ENCODE peak calls at places on chromosome 13, in six cellular contexts. A is GM23338, V is SK-N-SH, W is sigmoid colon, G is transverse colon, O is endothelial cell of umbilical vein. R is an unnamed sample.

GRCh38 chr13:41291246-41291645 is 19.8 kb upstream of the NAA16 start:
- DNase-seq in A (no peak), V (no peak), W (no peak), G (no peak), O (no peak), R (no peak)

GRCh38 chr13:50452761-50453160 is 390.7 kb downstream of the DLEU7 start:
- DNase-seq in A (no peak), V (no peak), W (no peak), G (no peak), O (no peak), R (no peak)

GRCh38 chr13:110630566-110631119 is 15.3 kb downstream of the NAXD start:
- DNase-seq in A (no peak), V (no peak), W (no peak), G (no peak), O (no peak), R (no peak)

GRCh38 chr13:84951128-84951527 is 848.1 kb downstream of the SLITRK6 start:
- DNase-seq in A (no peak), V (no peak), W (no peak), G (no peak), O (no peak), R (no peak)

GRCh38 chr13:83780201-83780600 is 102.1 kb downstream of the SLITRK1 start:
- DNase-seq in A (peak), V (peak), W (no peak), G (no peak), O (no peak), R (no peak)

GRCh38 chr13:84607614-84608013 is 725.3 kb upstream of the SLITRK1 start:
- DNase-seq in A (no peak), V (no peak), W (no peak), G (no peak), O (no peak), R (no peak)

GRCh38 chr13:93233997-93234416 is 7.4 kb downstream of the GPC6 start:
- DNase-seq in A (peak), V (no peak), W (no peak), G (no peak), O (no peak), R (no peak)

GRCh38 chr13:31172535-31172934 is 10.8 kb upstream of the HSPH1 start:
- DNase-seq in A (no peak), V (no peak), W (no peak), G (no peak), O (peak), R (no peak)

GRCh38 chr13:49812806-49813205 is 20.3 kb upstream of the KPNA3 start:
- DNase-seq in A (no peak), V (no peak), W (no peak), G (no peak), O (no peak), R (no peak)

GRCh38 chr13:40170982-40171381 is 495.5 kb downstream of the FOXO1 start:
- DNase-seq in A (no peak), V (no peak), W (no peak), G (no peak), O (no peak), R (no peak)

GRCh38 chr13:112055032-112055416 is 11.9 kb upstream of the SOX1 start:
- DNase-seq in A (no peak), V (no peak), W (no peak), G (no peak), O (no peak), R (peak)

GRCh38 chr13:67557642-67558241 is 327.6 kb upstream of the PCDH9 start:
- DNase-seq in A (no peak), V (no peak), W (no peak), G (no peak), O (no peak), R (no peak)

GRCh38 chr13:61954092-61954491 is 538.4 kb upstream of the PCDH20 start:
- DNase-seq in A (peak), V (peak), W (no peak), G (no peak), O (peak), R (no peak)

GRCh38 chr13:40984670-40985366 is 34.3 kb downstream of the ELF1 start:
- DNase-seq in A (no peak), V (no peak), W (no peak), G (no peak), O (peak), R (no peak)

GRCh38 chr13:76889254-76889653 is 3.0 kb upstream of the KCTD12 start:
- DNase-seq in A (no peak), V (no peak), W (no peak), G (no peak), O (no peak), R (no peak)

GRCh38 chr13:102710261-102710679 is 15.4 kb upstream of the METTL21C start:
- DNase-seq in A (no peak), V (no peak), W (no peak), G (no peak), O (no peak), R (no peak)

GRCh38 chr13:60112771-60113170 is 51.0 kb downstream of the DIAPH3 start:
- DNase-seq in A (no peak), V (no peak), W (no peak), G (no peak), O (no peak), R (no peak)

GRCh38 chr13:24725379-24725778 is 38.6 kb upstream of the RNF17 start:
- DNase-seq in A (no peak), V (no peak), W (no peak), G (no peak), O (no peak), R (no peak)

GRCh38 chr13:111422352-111422751 is 101.9 kb downstream of the TEX29 start:
- DNase-seq in A (no peak), V (no peak), W (no peak), G (no peak), O (no peak), R (no peak)

GRCh38 chr13:21476893-21477472 is 17.9 kb upstream of the ZDHHC20 start:
- DNase-seq in A (peak), V (peak), W (peak), G (peak), O (peak), R (peak)

GRCh38 chr13:30963794-30964193 is 31.3 kb downstream of the TEX26 start:
- DNase-seq in A (no peak), V (no peak), W (no peak), G (peak), O (no peak), R (no peak)

GRCh38 chr13:19772306-19772705 is 10.4 kb downstream of the PSPC1 start:
- DNase-seq in A (no peak), V (no peak), W (no peak), G (no peak), O (no peak), R (no peak)

GRCh38 chr13:109180905-109181425 is 551.6 kb downstream of the MYO16 start:
- DNase-seq in A (peak), V (no peak), W (no peak), G (no peak), O (no peak), R (no peak)

GRCh38 chr13:87671824-87672603 is 843 bp downstream of the SLITRK5 start:
- DNase-seq in A (peak), V (peak), W (no peak), G (peak), O (no peak), R (peak)

GRCh38 chr13:109734002-109734785 is 52.2 kb downstream of the IRS2 start:
- DNase-seq in A (no peak), V (no peak), W (no peak), G (no peak), O (no peak), R (no peak)

GRCh38 chr13:106649495-106649894 is 81.6 kb upstream of the ARGLU1 start:
- DNase-seq in A (no peak), V (no peak), W (no peak), G (peak), O (no peak), R (no peak)

GRCh38 chr13:49759503-49759902 is 33.0 kb downstream of the KPNA3 start:
- DNase-seq in A (no peak), V (no peak), W (no peak), G (no peak), O (no peak), R (no peak)

GRCh38 chr13:35695411-35695810 is 218.9 kb upstream of the MAB21L1 start:
- DNase-seq in A (no peak), V (no peak), W (peak), G (no peak), O (no peak), R (no peak)

DNA sequence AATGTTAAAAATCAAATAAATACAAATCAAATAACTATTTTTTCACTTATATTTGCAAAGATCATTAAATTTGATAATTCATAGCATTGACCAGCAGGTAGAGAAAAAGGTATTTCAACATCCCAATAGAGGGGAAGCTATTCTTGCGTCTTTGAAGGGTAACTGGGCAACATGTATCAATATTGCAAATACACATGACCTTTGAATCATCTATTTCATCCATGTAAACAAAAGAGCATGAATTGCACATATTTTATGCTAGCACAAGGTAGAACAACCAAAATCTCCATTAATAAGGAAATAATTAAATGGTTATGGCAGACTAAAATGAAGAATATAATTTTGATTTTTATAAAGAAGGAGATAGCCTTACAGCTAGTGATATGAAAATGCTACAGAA is 372.8 kb downstream of the GPC5 start:
- DNase-seq in A (no peak), V (no peak), W (no peak), G (no peak), O (no peak), R (no peak)
- H3K27ac ChIP-seq in A (no peak), V (no peak), W (no peak), G (no peak), O (no peak), R (no peak)

DNA sequence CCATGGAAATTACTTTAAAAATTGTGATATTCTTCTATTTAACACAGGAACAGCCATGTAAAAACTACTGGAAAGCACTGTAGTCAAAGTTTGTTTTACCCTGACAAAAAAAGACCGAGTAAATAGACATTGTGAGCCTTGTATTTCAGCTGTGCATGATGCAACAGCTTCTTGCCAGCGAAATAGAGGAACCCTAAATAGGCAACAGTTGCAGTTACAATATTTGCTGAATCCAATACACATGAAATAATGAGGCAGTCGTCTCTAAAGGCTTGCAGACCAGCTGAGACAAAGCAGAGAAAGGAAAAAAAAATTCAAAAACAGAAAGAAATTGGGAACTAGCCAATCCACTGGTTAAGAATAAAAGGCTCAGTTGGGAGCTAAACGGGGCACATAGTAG is 1001.1 kb downstream of the OLFM4 start:
- DNase-seq in A (no peak), V (no peak), W (no peak), G (no peak), O (no peak), R (no peak)
- TF ChIP-seq POLR2AphosphoS5 in A (no peak), V (no peak), W (no peak), G (no peak), O (no peak), R (no peak)

DNA sequence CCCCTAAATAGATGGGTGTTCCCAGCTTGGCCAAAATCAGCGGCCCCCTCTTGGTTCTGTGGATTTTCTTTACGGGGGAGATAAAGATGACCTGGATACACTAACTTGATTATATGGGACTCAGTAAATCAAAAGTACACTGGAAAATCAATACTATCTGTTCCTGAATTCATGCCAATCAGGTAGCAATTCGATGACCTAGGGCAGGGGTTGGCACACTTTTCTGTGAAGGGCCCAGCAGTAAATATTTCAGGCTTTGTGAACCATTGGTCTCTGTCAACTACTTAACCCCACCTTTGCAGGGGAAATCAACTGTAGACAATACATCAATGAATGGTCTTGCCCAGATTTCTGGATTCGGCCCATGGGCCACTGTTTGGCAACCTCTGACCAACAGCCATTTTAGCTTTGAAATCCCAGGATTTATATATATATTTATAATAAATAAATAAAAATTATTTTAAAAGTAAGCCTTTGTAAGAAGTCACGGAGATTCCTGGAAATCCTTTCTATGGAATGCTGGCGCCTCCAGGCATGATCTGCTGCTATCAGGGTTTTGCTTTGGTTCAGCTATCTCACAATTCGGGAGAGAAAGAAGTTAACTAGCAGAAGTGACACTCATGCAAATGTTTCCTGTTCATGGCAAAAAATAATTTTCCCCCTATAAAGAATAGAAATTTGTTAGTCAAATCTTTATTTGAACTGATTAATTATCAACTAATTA is 32.8 kb downstream of the SLC15A1 start:
- DNase-seq in A (no peak), V (no peak), W (no peak), G (no peak), O (no peak), R (no peak)
- H3K27ac ChIP-seq in A (no peak), V (no peak), W (no peak), G (no peak), O (no peak), R (no peak)

GRCh38 chr13:51524312-51524711 is 60.0 kb upstream of the WDFY2 start:
- DNase-seq in A (no peak), V (no peak), W (no peak), G (no peak), O (no peak), R (no peak)
- TF ChIP-seq POLR2AphosphoS5 in A (no peak), V (no peak), W (no peak), G (no peak), O (no peak), R (no peak)

DNA sequence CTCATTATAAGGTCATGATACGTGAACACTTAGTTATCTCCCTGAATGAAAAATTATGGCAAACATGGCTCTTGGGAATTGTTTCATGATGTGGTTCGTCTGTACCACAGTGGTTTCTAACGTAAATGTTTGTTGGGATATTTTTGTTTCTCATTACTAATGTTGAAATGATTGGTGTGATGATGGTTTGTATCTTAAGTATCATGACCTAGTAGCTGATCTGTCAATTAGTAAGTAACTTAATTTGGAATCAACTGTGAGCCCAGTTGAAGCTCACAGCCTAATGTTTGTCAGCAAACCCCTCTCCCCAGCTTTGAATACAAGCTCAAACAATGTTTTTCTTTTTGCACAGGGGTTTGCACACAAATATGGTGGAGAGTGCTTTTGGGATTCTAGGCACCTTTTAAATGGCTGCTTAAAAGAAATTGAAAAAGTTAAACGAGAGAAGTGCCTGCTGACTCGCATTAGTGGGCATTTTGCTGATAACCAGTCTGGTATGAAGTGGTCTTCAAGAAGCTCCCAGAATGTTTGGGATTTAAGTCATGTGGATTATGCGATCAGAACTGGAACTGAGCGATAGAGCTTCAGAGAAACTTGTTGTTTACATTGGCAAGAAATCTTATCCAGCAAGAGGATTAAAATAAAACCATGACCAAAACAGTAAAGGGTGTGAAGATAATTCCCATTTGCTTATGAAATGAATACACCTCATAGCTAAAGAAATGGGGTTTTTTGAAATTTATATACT is 68.2 kb downstream of the LMO7 start:
- DNase-seq in A (no peak), V (no peak), W (no peak), G (no peak), O (peak), R (no peak)
- H3K27ac ChIP-seq in A (no peak), V (no peak), W (no peak), G (peak), O (peak), R (no peak)